ENCODE peak calls at places on chromosomes 11 and 22, in four cellular contexts. C is GM12865, J is neural crest cell, B is brain microvascular endothelial cell. R is an unnamed sample.

GRCh38 chr11:44199298-44199697 is 103.8 kb downstream of the EXT2 start:
- DNase-seq in C (no peak), B (no peak), J (no peak), R (no peak)

GRCh38 chr22:28892175-28892731 is 8.9 kb downstream of the ZNRF3 start:
- DNase-seq in C (no peak), J (no peak), B (no peak), R (no peak)

GRCh38 chr11:61961570-61962212 is 5.7 kb downstream of the FTH1 start:
- DNase-seq in B (peak), C (no peak), J (no peak), R (no peak)

GRCh38 chr22:19645391-19645790 is 68.9 kb upstream of the SEPTIN5 start:
- DNase-seq in J (no peak), C (no peak), B (no peak), R (no peak)

GRCh38 chr11:66663741-66664296 is 13.9 kb downstream of the RBM4B start:
- DNase-seq in C (no peak), J (no peak), B (no peak), R (no peak)

GRCh38 chr11:119729581-119730346 is 764 bp upstream of the NECTIN1 start:
- DNase-seq in B (peak), C (no peak), J (no peak), R (peak)

GRCh38 chr22:43343262-43343988 is at the start of gene SCUBE1:
- DNase-seq in B (no peak), J (peak), C (no peak), R (peak)

GRCh38 chr22:24706732-24707476 is 67.6 kb downstream of the PIWIL3 start:
- DNase-seq in C (no peak), J (no peak), B (no peak), R (no peak)

GRCh38 chr11:98621767-98622166 is 399.0 kb upstream of the CNTN5 start:
- DNase-seq in C (no peak), B (no peak), J (no peak), R (no peak)

GRCh38 chr22:19050117-19050516 is 72.1 kb downstream of the DGCR2 start:
- DNase-seq in B (no peak), C (no peak), J (no peak), R (no peak)

GRCh38 chr22:50739279-50739691 is 1.3 kb downstream of the ACR start:
- DNase-seq in B (no peak), J (no peak), C (no peak), R (peak)

GRCh38 chr11:125263268-125263790 is 98.8 kb downstream of the PKNOX2 start:
- DNase-seq in C (peak), J (peak), B (peak), R (peak)

GRCh38 chr11:125215951-125216350 is 51.4 kb downstream of the PKNOX2 start:
- DNase-seq in C (no peak), B (no peak), J (no peak), R (no peak)

GRCh38 chr11:267491-267994 is 10.7 kb upstream of the NLRP6 start:
- DNase-seq in B (no peak), C (peak), J (no peak), R (peak)

DNA sequence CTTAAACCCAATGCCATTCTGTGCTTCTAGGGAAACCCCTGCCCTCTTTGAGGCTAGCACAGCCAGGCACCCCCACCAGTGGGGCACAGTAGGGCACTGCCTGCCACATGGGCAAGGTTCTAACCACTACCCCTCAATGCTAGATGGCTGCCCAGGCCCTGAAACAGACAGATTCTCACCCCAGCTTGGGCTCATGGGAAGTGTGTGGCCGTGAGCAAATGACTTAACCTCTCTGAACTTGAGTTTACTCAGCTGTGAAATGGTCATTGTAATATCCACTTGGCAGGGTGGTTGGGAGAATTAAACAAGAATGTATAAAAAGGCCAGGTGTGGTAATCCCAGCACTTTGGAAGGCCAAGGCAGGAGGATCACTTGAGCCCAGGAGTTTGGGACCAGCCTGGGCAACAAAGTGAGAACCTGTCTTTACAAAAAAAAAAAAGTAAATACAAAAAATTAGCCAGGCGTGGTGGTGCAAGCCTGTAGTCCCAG is 22.4 kb downstream of the C22orf23 start:
- DNase-seq in C (no peak), J (no peak), B (no peak), R (no peak)
- TF ChIP-seq CTCF in C (no peak), J (no peak), B (no peak), R (no peak)

DNA sequence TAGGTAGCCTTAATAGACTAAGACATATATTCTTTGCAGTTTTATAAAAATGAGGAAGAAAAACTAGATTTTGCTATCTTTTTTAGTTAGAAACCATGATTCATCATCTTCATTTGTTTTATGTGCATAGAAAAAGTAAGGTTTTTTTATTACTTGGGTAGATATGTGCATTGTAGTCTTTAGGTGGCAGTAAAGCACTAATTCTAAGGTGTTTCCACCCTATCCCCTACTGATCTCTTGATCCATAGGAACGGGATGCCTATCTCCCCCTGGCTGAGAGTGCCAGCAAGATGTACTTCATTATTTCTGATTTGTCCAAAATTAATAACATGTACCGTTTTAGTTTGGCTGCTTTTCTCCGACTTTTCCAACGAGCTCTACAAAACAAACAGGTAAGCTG is 148.1 kb downstream of the DYNC2H1 start:
- DNase-seq in C (no peak), J (no peak), B (peak), R (no peak)
- TF ChIP-seq CTCF in C (no peak), J (peak), B (peak), R (no peak)

DNA sequence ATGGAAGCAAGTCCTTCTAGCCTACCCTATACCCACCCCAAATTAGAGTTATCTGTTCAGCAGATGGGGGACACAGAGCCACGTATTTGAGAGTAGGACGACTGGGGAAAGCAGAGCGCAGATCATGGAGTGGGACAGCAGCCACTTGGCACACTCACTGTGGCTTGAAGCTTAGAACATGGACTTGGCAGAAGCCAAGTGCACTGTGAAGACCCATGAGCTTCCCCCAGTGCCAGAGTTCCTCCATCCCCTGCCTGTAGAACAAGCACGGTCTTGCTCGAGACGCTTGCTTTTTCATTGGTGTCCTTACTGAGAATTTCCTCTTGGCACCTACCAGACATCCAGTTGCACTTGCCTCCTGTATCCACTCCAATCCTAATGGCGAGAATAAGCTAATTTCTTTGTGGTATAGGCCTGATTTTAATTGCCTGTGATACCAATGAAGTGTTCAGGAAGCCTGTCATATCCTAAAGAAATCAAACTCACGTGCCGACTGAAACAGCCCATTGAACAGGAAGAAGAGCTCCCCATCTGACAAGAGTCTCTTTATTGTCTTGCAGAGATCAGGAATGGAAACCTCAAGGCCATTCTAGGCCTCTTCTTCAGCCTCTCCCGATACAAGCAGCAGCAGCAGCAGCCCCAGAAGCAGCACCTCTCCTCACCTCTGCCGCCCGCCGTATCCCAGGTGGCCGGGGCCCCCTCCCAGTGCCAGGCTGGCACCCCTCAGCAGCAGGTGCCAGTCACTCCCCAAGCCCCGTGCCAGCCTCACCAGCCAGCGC is 166.9 kb downstream of the NAV2 start:
- DNase-seq in C (no peak), J (no peak), B (no peak), R (no peak)
- TF ChIP-seq CTCF in C (no peak), J (no peak), B (no peak), R (no peak)

GRCh38 chr22:21624120-21624879 is 5.5 kb downstream of the YDJC start:
- DNase-seq in J (peak), B (no peak), C (no peak), R (no peak)
- TF ChIP-seq CTCF in J (peak), B (peak), C (peak), R (no peak)

DNA sequence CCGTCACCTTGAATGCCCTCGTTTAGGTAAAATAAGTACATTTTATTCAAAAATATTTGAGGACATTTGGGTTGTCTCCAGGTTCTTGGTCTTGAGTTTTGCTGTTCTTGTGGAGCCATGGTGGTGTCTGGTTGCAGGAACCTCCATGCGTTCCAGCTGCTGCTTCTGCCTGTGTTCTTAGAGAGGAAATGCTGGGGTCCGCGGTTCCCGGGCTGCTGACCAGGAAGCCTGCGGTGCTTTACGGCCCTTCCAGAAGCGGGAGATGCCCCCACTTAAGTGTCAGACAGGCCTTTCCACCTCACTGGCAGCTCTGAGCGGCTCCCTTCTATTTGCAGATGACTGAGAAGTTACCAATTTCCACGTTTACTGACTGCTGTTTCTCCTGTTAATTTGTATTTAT is 66.8 kb downstream of the LRP5 start:
- DNase-seq in J (no peak), B (no peak), C (no peak), R (no peak)
- TF ChIP-seq CTCF in J (no peak), B (no peak), C (no peak), R (no peak)

DNA sequence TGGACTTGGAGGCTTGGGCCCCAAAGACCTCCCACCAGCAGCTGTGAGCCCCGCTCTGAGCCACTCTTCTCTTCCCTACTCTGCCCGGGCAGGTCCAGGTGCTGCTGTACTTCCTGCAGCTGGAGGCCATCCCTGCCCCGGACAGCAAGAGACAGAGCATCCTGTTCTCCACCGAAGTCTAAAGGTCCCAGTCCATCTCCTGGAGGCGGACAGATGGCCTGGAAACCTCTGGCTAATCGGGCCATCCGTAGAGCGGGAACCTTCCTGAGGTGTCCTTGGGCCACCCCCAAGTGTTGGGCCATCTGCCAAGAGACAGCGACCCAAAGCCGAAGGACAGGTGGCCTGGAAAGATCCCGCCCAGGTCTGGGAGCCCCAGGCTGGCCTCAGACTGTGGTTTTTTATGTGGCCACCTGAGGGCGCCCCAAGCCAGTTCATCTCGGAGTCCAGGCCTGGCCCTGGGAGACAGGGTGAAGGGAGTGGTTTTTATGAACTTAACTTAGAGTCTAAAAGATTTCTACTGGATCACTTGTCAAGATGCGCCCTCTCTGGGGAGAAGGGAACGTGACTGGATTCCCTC is 135.1 kb downstream of the BCR start:
- DNase-seq in C (peak), B (peak), J (peak), R (no peak)
- TF ChIP-seq CTCF in C (peak), B (peak), J (peak), R (peak)

GRCh38 chr11:90774727-90775572 is 552.1 kb upstream of the CHORDC1 start:
- DNase-seq in C (no peak), J (no peak), B (no peak), R (no peak)
- TF ChIP-seq CTCF in C (no peak), J (no peak), B (no peak), R (no peak)

DNA sequence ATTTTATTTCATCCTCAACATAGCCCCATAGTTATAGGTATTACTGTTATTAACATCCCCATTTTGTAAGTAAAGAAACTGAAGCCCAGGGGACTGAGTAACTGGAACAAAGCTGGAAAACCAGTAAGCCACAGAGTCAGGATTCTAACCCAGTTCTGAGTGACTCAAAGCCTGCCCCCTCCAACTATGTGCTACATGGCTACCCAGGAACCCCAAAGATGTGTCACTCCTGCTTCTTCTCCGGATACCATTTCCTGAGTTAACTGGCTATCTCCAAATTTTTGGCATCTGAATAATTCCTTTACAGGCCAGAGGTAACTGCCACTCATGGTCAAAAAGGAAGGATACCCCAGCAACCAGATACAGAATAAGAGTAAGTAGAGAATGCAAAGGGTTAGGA is 43.6 kb downstream of the TENM4 start:
- DNase-seq in J (no peak), B (no peak), C (no peak), R (no peak)
- TF ChIP-seq CTCF in J (no peak), B (no peak), C (no peak), R (no peak)